ENCODE peak calls at places on chromosome 22, in four cellular contexts. One of them, this sample, is unnamed.

GRCh38 chr22:24697671-24698082 is 76.8 kb downstream of the PIWIL3 start:
- DNase-seq in fibroblast of lung: no peak
- DNase-seq in AG04449: no peak
- DNase-seq in fibroblast of pulmonary artery: no peak
- DNase-seq in this sample: no peak

GRCh38 chr22:37904572-37905533 is 1.2 kb upstream of the MICALL1 start:
- DNase-seq in fibroblast of lung: peak; percentile 99
- DNase-seq in fibroblast of pulmonary artery: peak; percentile 98
- DNase-seq in AG04449: peak; percentile 90
- DNase-seq in this sample: peak; percentile 85

GRCh38 chr22:38758276-38758945 is 2.6 kb upstream of the SUN2 start:
- DNase-seq in AG04449: no peak
- DNase-seq in fibroblast of pulmonary artery: no peak
- DNase-seq in fibroblast of lung: no peak
- DNase-seq in this sample: no peak

GRCh38 chr22:27310966-27311665 is 490.4 kb downstream of the MN1 start:
- DNase-seq in fibroblast of pulmonary artery: no peak
- DNase-seq in fibroblast of lung: no peak
- DNase-seq in AG04449: no peak
- DNase-seq in this sample: no peak

GRCh38 chr22:24582111-24582814 is 10.6 kb downstream of the LRRC75B start:
- DNase-seq in fibroblast of pulmonary artery: no peak
- DNase-seq in fibroblast of lung: no peak
- DNase-seq in AG04449: no peak
- DNase-seq in this sample: no peak

GRCh38 chr22:24146190-24146616 is 35.1 kb upstream of the SUSD2 start:
- DNase-seq in AG04449: peak; percentile 75
- DNase-seq in fibroblast of pulmonary artery: peak; percentile 75
- DNase-seq in fibroblast of lung: peak; percentile 94
- DNase-seq in this sample: no peak

GRCh38 chr22:32880906-32881596 is 79.5 kb downstream of the TIMP3 start:
- DNase-seq in fibroblast of lung: peak; percentile 90
- DNase-seq in fibroblast of pulmonary artery: peak; percentile 92
- DNase-seq in AG04449: no peak
- DNase-seq in this sample: no peak

GRCh38 chr22:32050678-32051515 is 7.8 kb downstream of the SLC5A1 start:
- DNase-seq in fibroblast of pulmonary artery: peak; percentile 83
- DNase-seq in AG04449: peak; percentile 63
- DNase-seq in fibroblast of lung: peak; percentile 88
- DNase-seq in this sample: peak; percentile 66

GRCh38 chr22:37229012-37229804 is 14.9 kb downstream of the RAC2 start:
- DNase-seq in fibroblast of pulmonary artery: peak; percentile 90
- DNase-seq in AG04449: no peak
- DNase-seq in fibroblast of lung: peak; percentile 90
- DNase-seq in this sample: peak; percentile 60

GRCh38 chr22:44068422-44069191 is 44.5 kb downstream of the PARVB start:
- DNase-seq in fibroblast of pulmonary artery: no peak
- DNase-seq in AG04449: no peak
- DNase-seq in fibroblast of lung: no peak
- DNase-seq in this sample: no peak

GRCh38 chr22:31329029-31329428 is 17.1 kb downstream of the PATZ1 start:
- DNase-seq in AG04449: no peak
- DNase-seq in fibroblast of lung: no peak
- DNase-seq in fibroblast of pulmonary artery: no peak
- DNase-seq in this sample: no peak

GRCh38 chr22:25407859-25408229 is 156.6 kb upstream of the GRK3 start:
- DNase-seq in AG04449: no peak
- DNase-seq in fibroblast of lung: no peak
- DNase-seq in fibroblast of pulmonary artery: no peak
- DNase-seq in this sample: no peak

GRCh38 chr22:36769541-36769940 is 6.4 kb downstream of the IFT27 start:
- DNase-seq in fibroblast of pulmonary artery: no peak
- DNase-seq in AG04449: no peak
- DNase-seq in fibroblast of lung: no peak
- DNase-seq in this sample: no peak

GRCh38 chr22:25969901-25970300 is 199.4 kb upstream of the SEZ6L start:
- DNase-seq in AG04449: no peak
- DNase-seq in fibroblast of lung: no peak
- DNase-seq in fibroblast of pulmonary artery: no peak
- DNase-seq in this sample: no peak

GRCh38 chr22:39664485-39665200 is 94.1 kb downstream of the CACNA1I start:
- DNase-seq in AG04449: no peak
- DNase-seq in fibroblast of pulmonary artery: no peak
- DNase-seq in fibroblast of lung: no peak
- DNase-seq in this sample: no peak

GRCh38 chr22:36569999-36570398 is 41.0 kb upstream of the EIF3D start:
- DNase-seq in AG04449: no peak
- DNase-seq in fibroblast of lung: peak; percentile 16
- DNase-seq in fibroblast of pulmonary artery: no peak
- DNase-seq in this sample: no peak

GRCh38 chr22:30940655-30941362 is 27.8 kb downstream of the MORC2 start:
- DNase-seq in fibroblast of lung: no peak
- DNase-seq in AG04449: no peak
- DNase-seq in fibroblast of pulmonary artery: no peak
- DNase-seq in this sample: no peak

GRCh38 chr22:38867124-38867455 is 4.9 kb downstream of the CBX6 start:
- DNase-seq in AG04449: no peak
- DNase-seq in fibroblast of pulmonary artery: no peak
- DNase-seq in fibroblast of lung: no peak
- DNase-seq in this sample: no peak

GRCh38 chr22:44301039-44301438 is 11.7 kb downstream of the SHISAL1 start:
- DNase-seq in fibroblast of lung: no peak
- DNase-seq in AG04449: no peak
- DNase-seq in fibroblast of pulmonary artery: no peak
- DNase-seq in this sample: no peak

GRCh38 chr22:42880815-42881214 is 23.7 kb upstream of the ARFGAP3 start:
- DNase-seq in AG04449: no peak
- DNase-seq in fibroblast of lung: no peak
- DNase-seq in fibroblast of pulmonary artery: no peak
- DNase-seq in this sample: no peak
- TF ChIP-seq CTCF in AG04449: no peak
- TF ChIP-seq CTCF in fibroblast of lung: no peak
- TF ChIP-seq CTCF in fibroblast of pulmonary artery: peak; percentile 15
- TF ChIP-seq CTCF in this sample: peak; percentile 20

DNA sequence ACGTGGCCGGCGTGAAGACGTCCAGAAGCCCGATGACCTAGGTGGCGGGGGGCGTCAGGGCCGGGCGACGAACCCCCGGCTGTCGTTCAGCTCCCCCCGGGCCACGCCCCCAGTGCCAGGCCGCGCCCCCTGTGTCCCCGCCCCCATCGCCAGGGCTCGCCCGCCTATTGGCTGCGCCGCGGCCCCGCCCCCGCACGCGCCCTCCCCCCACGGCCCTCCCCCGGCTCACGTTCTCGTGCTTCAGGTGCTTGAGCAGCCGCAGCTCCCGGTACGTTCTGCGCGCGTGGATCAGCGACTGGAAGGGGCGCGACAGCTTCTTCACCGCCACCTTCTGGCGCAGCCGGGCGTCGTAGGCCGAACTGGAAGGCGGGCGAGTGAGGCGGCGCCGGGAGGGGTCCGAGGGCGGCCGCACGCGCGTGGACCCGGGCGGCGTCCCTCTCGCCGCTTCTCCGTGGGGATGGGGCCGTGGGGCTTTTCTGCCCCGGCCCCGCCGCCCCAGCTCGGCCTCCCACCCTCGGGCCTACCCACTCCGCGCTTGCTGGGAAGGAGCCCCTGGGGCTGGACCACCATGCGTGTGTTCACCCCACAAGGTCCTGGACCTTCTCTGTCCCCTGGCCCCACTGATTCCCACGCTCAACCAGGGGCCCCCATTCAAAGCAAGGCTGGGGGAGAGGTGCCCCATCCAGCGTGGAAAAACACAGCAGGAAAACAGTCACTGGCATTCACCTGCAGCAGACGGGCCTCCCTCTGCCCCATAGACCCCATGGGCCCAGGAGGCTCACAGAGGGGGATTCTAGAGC is 2.4 kb downstream of the MAPK11 start:
- DNase-seq in fibroblast of lung: peak; percentile 41
- DNase-seq in fibroblast of pulmonary artery: peak; percentile 52
- DNase-seq in AG04449: no peak
- DNase-seq in this sample: no peak
- H3K4me3 ChIP-seq in fibroblast of lung: no peak overlapping the region
- H3K4me3 ChIP-seq in fibroblast of pulmonary artery: peak overlapping the region; percentile 28
- H3K4me3 ChIP-seq in AG04449: peak overlapping the region; percentile 54
- H3K4me3 ChIP-seq in this sample: peak overlapping the region; percentile 19

DNA sequence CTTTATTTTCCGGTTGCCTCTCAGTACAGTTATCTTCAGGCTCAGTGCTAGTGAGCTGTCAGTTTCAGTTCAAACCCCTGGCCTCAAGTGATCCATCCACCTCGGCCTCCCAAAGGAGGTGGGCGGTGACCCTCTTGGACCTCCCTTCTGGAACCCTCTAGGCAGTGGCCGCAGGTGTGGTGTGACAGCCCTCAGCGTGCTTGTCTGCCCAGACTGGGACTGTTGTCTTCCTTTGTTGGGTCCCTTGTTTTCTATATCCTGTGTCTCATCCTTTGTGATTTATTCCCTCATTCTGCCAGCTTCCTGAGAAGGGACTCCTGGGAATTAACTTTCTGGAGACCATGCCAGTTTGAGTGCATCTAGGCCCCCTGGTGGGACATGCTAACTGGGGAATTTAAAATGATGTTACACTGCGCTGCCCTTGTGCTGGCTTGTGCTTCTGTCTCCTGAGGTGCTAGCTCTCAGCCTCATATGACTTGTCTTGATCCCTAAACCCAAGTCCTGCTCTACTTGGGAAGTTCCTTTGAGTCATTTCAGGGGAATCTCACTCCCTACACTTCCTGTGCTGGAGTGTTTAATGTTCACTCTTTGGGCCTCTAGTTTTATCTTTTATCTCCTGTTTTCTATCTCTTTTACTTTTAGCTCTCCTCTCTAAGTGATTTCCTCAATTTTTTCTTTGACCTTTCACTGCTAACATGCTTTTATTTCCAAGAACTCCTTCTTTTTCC is 19.4 kb downstream of the MED15 start:
- DNase-seq in fibroblast of pulmonary artery: peak; percentile 75
- DNase-seq in fibroblast of lung: peak; percentile 68
- DNase-seq in AG04449: no peak
- DNase-seq in this sample: peak; percentile 52
- TF ChIP-seq CTCF in fibroblast of pulmonary artery: peak; percentile 21
- TF ChIP-seq CTCF in fibroblast of lung: no peak
- TF ChIP-seq CTCF in AG04449: peak; percentile 19
- TF ChIP-seq CTCF in this sample: peak; percentile 26

DNA sequence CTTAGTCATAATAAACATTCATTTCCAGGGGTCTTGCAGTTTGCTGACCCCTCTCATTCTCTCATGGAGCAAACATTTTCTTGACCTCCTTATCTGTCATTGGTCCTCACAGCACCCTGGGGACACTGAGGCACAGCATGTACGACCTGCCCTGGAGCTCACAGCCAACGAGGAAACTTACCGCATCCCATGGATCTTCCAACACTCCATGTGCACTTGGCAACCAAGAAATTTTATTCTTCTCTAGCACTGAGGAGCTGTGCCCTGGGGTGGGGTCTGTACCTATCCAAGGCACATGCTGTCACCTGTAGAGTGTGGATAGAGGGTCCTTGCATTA is 69.4 kb upstream of the IGLL5 start:
- DNase-seq in fibroblast of lung: no peak
- DNase-seq in fibroblast of pulmonary artery: no peak
- DNase-seq in AG04449: no peak
- DNase-seq in this sample: no peak
- H3K4me3 ChIP-seq in fibroblast of lung: no peak overlapping the region
- H3K4me3 ChIP-seq in fibroblast of pulmonary artery: no peak overlapping the region
- H3K4me3 ChIP-seq in AG04449: no peak overlapping the region
- H3K4me3 ChIP-seq in this sample: no peak overlapping the region

GRCh38 chr22:45882881-45883810 is 93.8 kb downstream of the WNT7B start:
- DNase-seq in fibroblast of lung: no peak
- DNase-seq in fibroblast of pulmonary artery: no peak
- DNase-seq in AG04449: no peak
- DNase-seq in this sample: no peak
- TF ChIP-seq CTCF in fibroblast of lung: no peak
- TF ChIP-seq CTCF in fibroblast of pulmonary artery: no peak
- TF ChIP-seq CTCF in AG04449: no peak
- TF ChIP-seq CTCF in this sample: no peak

GRCh38 chr22:41334951-41335635 is 33.8 kb downstream of the ZC3H7B start:
- DNase-seq in fibroblast of pulmonary artery: no peak
- DNase-seq in fibroblast of lung: no peak
- DNase-seq in AG04449: no peak
- DNase-seq in this sample: no peak

GRCh38 chr22:41330169-41330568 is 28.8 kb downstream of the ZC3H7B start:
- DNase-seq in fibroblast of lung: no peak
- DNase-seq in AG04449: no peak
- DNase-seq in fibroblast of pulmonary artery: no peak
- DNase-seq in this sample: no peak

GRCh38 chr22:41333806-41334205 is 32.5 kb downstream of the ZC3H7B start:
- DNase-seq in fibroblast of pulmonary artery: no peak
- DNase-seq in AG04449: no peak
- DNase-seq in fibroblast of lung: no peak
- DNase-seq in this sample: no peak

GRCh38 chr22:41334215-41334614 is 32.9 kb downstream of the ZC3H7B start:
- DNase-seq in fibroblast of pulmonary artery: no peak
- DNase-seq in AG04449: no peak
- DNase-seq in fibroblast of lung: no peak
- DNase-seq in this sample: no peak

DNA sequence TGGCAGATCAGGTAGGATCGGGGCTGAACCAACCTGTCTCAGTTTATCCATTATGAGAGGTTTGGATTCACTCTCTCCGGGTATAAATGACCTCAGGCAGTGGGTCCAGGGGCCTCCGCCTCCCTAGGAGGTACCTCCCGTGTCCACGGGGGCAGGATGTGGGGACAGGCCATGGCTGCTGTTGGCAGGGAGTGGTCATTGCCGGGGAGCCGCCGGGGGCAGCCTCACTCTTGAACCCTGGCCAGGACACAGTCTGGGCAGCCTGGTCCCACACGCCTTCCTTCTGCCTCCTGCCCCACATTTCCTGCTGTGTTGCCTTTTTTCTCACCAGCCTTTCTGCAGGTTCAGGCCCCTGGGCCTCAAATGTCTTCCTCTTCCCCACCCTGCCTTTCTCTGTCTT is 30.9 kb downstream of the ZC3H7B start:
- DNase-seq in fibroblast of pulmonary artery: no peak
- DNase-seq in AG04449: no peak
- DNase-seq in fibroblast of lung: no peak
- DNase-seq in this sample: no peak
- H3K4me3 ChIP-seq in fibroblast of pulmonary artery: no peak overlapping the region
- H3K4me3 ChIP-seq in AG04449: no peak overlapping the region
- H3K4me3 ChIP-seq in fibroblast of lung: no peak overlapping the region
- H3K4me3 ChIP-seq in this sample: no peak overlapping the region

DNA sequence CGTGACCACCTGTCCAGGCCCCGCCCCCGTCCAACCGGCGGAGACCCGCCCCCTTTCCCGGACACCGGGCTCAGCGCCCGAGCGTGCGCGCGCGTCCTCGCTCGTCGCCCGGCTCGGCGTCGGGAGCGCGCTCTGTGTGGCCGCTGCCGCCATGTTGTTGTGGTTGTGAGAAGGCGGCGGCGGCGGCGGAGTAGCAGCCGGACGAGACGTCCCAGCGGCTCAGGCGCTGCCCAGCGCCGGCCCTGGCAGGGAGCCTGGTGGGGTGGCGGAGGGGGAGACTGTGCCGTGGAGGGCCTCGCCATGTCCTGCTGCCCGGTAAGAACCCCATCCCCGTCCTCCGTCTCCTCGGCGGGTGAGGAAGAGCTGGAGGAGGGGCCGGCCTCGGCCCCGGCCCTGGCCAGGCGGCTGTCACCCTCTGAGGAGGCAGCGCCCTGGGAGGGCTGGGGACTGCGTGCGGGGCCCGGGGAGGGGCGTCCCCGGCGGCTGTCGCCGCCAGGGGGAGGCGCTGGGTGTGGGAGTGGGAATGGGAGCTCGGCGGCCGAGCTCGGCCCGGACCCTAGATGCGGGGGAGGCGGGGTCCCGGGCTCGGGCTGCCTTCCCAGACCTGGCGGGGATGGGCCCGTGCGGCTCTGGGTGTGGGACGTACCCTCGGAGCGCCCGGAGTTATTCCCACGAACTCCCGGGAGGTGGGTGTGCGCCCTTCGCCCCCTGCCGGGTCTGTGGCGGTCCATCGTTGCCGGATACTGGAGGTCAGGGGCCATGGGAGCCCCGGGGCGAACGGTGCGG is at the start of gene MTMR3:
- DNase-seq in fibroblast of lung: peak; percentile 88
- DNase-seq in fibroblast of pulmonary artery: peak; percentile 91
- DNase-seq in AG04449: peak; percentile 16
- DNase-seq in this sample: peak; percentile 46
- TF ChIP-seq CTCF in fibroblast of lung: peak; percentile 42
- TF ChIP-seq CTCF in fibroblast of pulmonary artery: no peak
- TF ChIP-seq CTCF in AG04449: peak; percentile 9
- TF ChIP-seq CTCF in this sample: peak; percentile 41